ENCODE peak calls at places on chromosomes 3 and 15, in seven cellular contexts. H, F, B, U, G, D and N are unnamed samples.

GRCh38 chr3:30659270-30660127 is 53.1 kb downstream of the TGFBR2 start:
- DNase-seq in H (peak; percentile 94), F (no peak), B (no peak), U (no peak), G (no peak), D (no peak), N (no peak)

GRCh38 chr3:179613807-179614206 is 9.2 kb downstream of the NDUFB5 start:
- DNase-seq in H (peak; percentile 29), F (no peak), B (no peak), U (no peak), G (no peak), D (no peak), N (no peak)

GRCh38 chr3:9079674-9080073 is 116.4 kb upstream of the RAD18 start:
- DNase-seq in H (no peak), F (no peak), B (no peak), U (no peak), G (no peak), D (no peak), N (no peak)

GRCh38 chr3:55490194-55490913 is 3.2 kb upstream of the WNT5A start:
- DNase-seq in H (no peak), F (no peak), B (no peak), U (no peak), G (no peak), D (peak; percentile 25), N (no peak)

GRCh38 chr15:90955911-90956310 is 1.2 kb downstream of the RCCD1 start:
- DNase-seq in H (no peak), F (no peak), B (no peak), U (no peak), G (no peak), D (peak; percentile 84), N (peak; percentile 69)

GRCh38 chr15:25172691-25173090 is 217.9 kb downstream of the SNRPN start:
- DNase-seq in H (no peak), F (no peak), B (no peak), U (peak; percentile 1), G (peak; percentile 4), D (no peak), N (peak; percentile 37)

GRCh38 chr3:194447161-194447560 is 39.6 kb downstream of the ATP13A3 start:
- DNase-seq in H (no peak), F (no peak), B (no peak), U (no peak), G (no peak), D (no peak), N (no peak)

GRCh38 chr3:64675848-64676247 is 12.0 kb downstream of the ADAMTS9 start:
- DNase-seq in H (no peak), F (no peak), B (no peak), U (no peak), G (no peak), D (no peak), N (no peak)

GRCh38 chr3:30649572-30650310 is 43.3 kb downstream of the TGFBR2 start:
- DNase-seq in H (no peak), F (no peak), B (no peak), U (no peak), G (no peak), D (peak; percentile 72), N (no peak)

GRCh38 chr15:40379853-40380252 is 2.7 kb upstream of the KNSTRN start:
- DNase-seq in H (peak; percentile 96), F (no peak), B (no peak), U (no peak), G (no peak), D (no peak), N (peak; percentile 46)

GRCh38 chr15:77513226-77513625 is 92.5 kb downstream of the HMG20A start:
- DNase-seq in H (no peak), F (no peak), B (no peak), U (no peak), G (no peak), D (peak; percentile 85), N (no peak)

GRCh38 chr3:53566450-53567145 is 72.2 kb downstream of the CACNA1D start:
- DNase-seq in H (no peak), F (no peak), B (no peak), U (no peak), G (no peak), D (no peak), N (no peak)

GRCh38 chr3:193055352-193055751 is 137.7 kb upstream of the MB21D2 start:
- DNase-seq in H (no peak), F (no peak), B (no peak), U (no peak), G (no peak), D (no peak), N (no peak)

GRCh38 chr3:24227635-24228034 is 267.0 kb downstream of the THRB start:
- DNase-seq in H (no peak), F (no peak), B (no peak), U (no peak), G (no peak), D (no peak), N (no peak)